ENCODE peak calls at places on chromosome 9, in seven cellular contexts. K is left colon; O is activated CD4-positive, alpha-beta T cell treated with anti-CD3 and anti-CD28 coated beads, Interleukin-2, amount 10 ng/mL, durations not matched to agents 24 days and 14 days; B is NCI-H2029 treated with DMSO at 0.1 percent for 48 hours; Y is GM04504; D is HS-27A; T is M059J. X is an unnamed sample.

GRCh38 chr9:116984111-116984510 is 297.0 kb downstream of the TRIM32 start:
- DNase-seq in K (no peak), O (no peak), B (no peak), Y (no peak), D (no peak), T (no peak), X (no peak)

GRCh38 chr9:97564291-97565175 is 63.1 kb downstream of the TMOD1 start:
- DNase-seq in K (peak), O (no peak), B (peak), Y (peak), D (peak), T (peak), X (no peak)

GRCh38 chr9:88994820-88995180 is 3.5 kb downstream of the S1PR3 start:
- DNase-seq in K (no peak), O (no peak), B (no peak), Y (peak), D (no peak), T (no peak), X (no peak)

GRCh38 chr9:13100914-13101572 is 178.4 kb downstream of the MPDZ start:
- DNase-seq in K (no peak), O (no peak), B (no peak), Y (no peak), D (no peak), T (no peak), X (no peak)

GRCh38 chr9:26264709-26265601 is 586.7 kb upstream of the TUSC1 start:
- DNase-seq in K (no peak), O (no peak), B (no peak), Y (peak), D (peak), T (peak), X (no peak)

GRCh38 chr9:34684145-34684544 is 6.9 kb downstream of the CCL19 start:
- DNase-seq in K (no peak), O (no peak), B (no peak), Y (no peak), D (no peak), T (no peak), X (no peak)

GRCh38 chr9:94928696-94929372 is 202.3 kb downstream of the AOPEP start:
- DNase-seq in K (no peak), O (no peak), B (no peak), Y (no peak), D (no peak), T (peak), X (no peak)

GRCh38 chr9:86925686-86926085 is 21.6 kb downstream of the GAS1 start:
- DNase-seq in K (no peak), O (no peak), B (no peak), Y (peak), D (peak), T (peak), X (no peak)

GRCh38 chr9:13552606-13553215 is 273.2 kb upstream of the MPDZ start:
- DNase-seq in K (no peak), O (no peak), B (peak), Y (no peak), D (no peak), T (no peak), X (no peak)

GRCh38 chr9:91771027-91771426 is 179.0 kb downstream of the ROR2 start:
- DNase-seq in K (peak), O (no peak), B (no peak), Y (peak), D (peak), T (peak), X (no peak)

GRCh38 chr9:88187631-88188030 is 49.4 kb upstream of the SPATA31C2 start:
- DNase-seq in K (no peak), O (no peak), B (no peak), Y (peak), D (no peak), T (no peak), X (no peak)

GRCh38 chr9:72029986-72030385 is 30.4 kb downstream of the C9orf57 start:
- DNase-seq in K (no peak), O (no peak), B (no peak), Y (no peak), D (no peak), T (no peak), X (no peak)

GRCh38 chr9:97557606-97558095 is 56.2 kb downstream of the TMOD1 start:
- DNase-seq in K (no peak), O (no peak), B (peak), Y (no peak), D (no peak), T (no peak), X (no peak)

GRCh38 chr9:96883922-96884321 is 29.6 kb upstream of the ZNF782 start:
- DNase-seq in K (no peak), O (no peak), B (no peak), Y (no peak), D (no peak), T (no peak), X (no peak)

GRCh38 chr9:109086221-109086620 is 33.5 kb downstream of the TMEM245 start:
- DNase-seq in K (no peak), O (peak), B (no peak), Y (no peak), D (no peak), T (peak), X (no peak)

GRCh38 chr9:92147030-92147853 is 32.0 kb upstream of the SPTLC1 start:
- DNase-seq in K (no peak), O (peak), B (no peak), Y (peak), D (no peak), T (peak), X (no peak)

GRCh38 chr9:129374651-129375050 is 196.6 kb upstream of the IER5L start:
- DNase-seq in K (no peak), O (no peak), B (no peak), Y (no peak), D (no peak), T (no peak), X (no peak)

GRCh38 chr9:11871832-11872231 is 821.4 kb upstream of the TYRP1 start:
- DNase-seq in K (no peak), O (no peak), B (no peak), Y (no peak), D (no peak), T (no peak), X (no peak)

GRCh38 chr9:278651-279050 is 64.0 kb downstream of the DOCK8 start:
- DNase-seq in K (no peak), O (peak), B (no peak), Y (no peak), D (no peak), T (peak), X (no peak)

GRCh38 chr9:35832814-35833213 is 3.8 kb downstream of the TMEM8B start:
- DNase-seq in K (no peak), O (no peak), B (no peak), Y (no peak), D (no peak), T (no peak), X (no peak)

GRCh38 chr9:12415361-12415760 is 277.8 kb upstream of the TYRP1 start:
- DNase-seq in K (no peak), O (no peak), B (no peak), Y (no peak), D (no peak), T (no peak), X (no peak)

GRCh38 chr9:92714787-92715487 is 45.0 kb upstream of the IPPK start:
- DNase-seq in K (peak), O (peak), B (no peak), Y (no peak), D (no peak), T (no peak), X (no peak)

GRCh38 chr9:123997665-123998277 is 13.8 kb upstream of the LHX2 start:
- DNase-seq in K (peak), O (peak), B (no peak), Y (no peak), D (no peak), T (no peak), X (no peak)

GRCh38 chr9:86041331-86041741 is 58.0 kb downstream of the GOLM1 start:
- DNase-seq in K (no peak), O (no peak), B (no peak), Y (peak), D (no peak), T (no peak), X (no peak)

GRCh38 chr9:68844623-68845612 is 139.9 kb downstream of the PIP5K1B start:
- DNase-seq in K (peak), O (peak), B (no peak), Y (peak), D (no peak), T (peak), X (no peak)

GRCh38 chr9:114629563-114630090 is 18.5 kb downstream of the TMEM268 start:
- DNase-seq in K (no peak), O (no peak), B (no peak), Y (no peak), D (no peak), T (no peak), X (no peak)

X was measured in T-cell.